ENCODE peak calls at places on chromosomes 4 and X, in nine cellular contexts. D is mesenchymal stem cell, U is mesendoderm, Q is neuronal stem cell, L is Karpas-422, P is adipocyte, M is GM23248, B is H1, Y is endodermal cell. R is an unnamed sample.

GRCh38 chr4:94177822-94178221 is 29.8 kb upstream of the SMARCAD1 start:
- DNase-seq in D (no peak), U (peak; percentile 81), Q (peak; percentile 1), L (no peak), P (no peak), M (no peak), B (no peak), Y (no peak), R (no peak)

GRCh38 chr4:47451657-47452056 is 11.8 kb downstream of the COMMD8 start:
- DNase-seq in D (no peak), U (no peak), Q (no peak), L (no peak), P (peak; percentile 34), M (peak; percentile 46), B (no peak), Y (no peak), R (peak; percentile 61)

GRCh38 chr4:5044341-5044740 is 6.9 kb upstream of the STK32B start:
- DNase-seq in D (no peak), U (no peak), Q (no peak), L (no peak), P (no peak), M (no peak), B (no peak), Y (no peak), R (no peak)

GRCh38 chrX:25005382-25006185 is 10.2 kb downstream of the ARX start:
- DNase-seq in D (no peak), U (no peak), Q (no peak), L (no peak), P (peak; percentile 21), M (peak; percentile 26), B (no peak), Y (peak; percentile 68), R (no peak)

GRCh38 chr4:26459756-26460530 is 30.3 kb downstream of the CCKAR start:
- DNase-seq in D (no peak), U (no peak), Q (no peak), L (peak; percentile 31), P (peak; percentile 66), M (peak; percentile 73), B (no peak), Y (no peak), R (peak; percentile 90)

GRCh38 chr4:26861434-26862186 is 969 bp downstream of the STIM2 start:
- DNase-seq in D (peak; percentile 87), U (peak; percentile 91), Q (peak; percentile 63), L (peak; percentile 99), P (peak; percentile 81), M (peak; percentile 82), B (no peak), Y (peak; percentile 85), R (peak; percentile 65)

GRCh38 chr4:98430708-98431403 is 169.7 kb downstream of the RAP1GDS1 start:
- DNase-seq in D (peak; percentile 70), U (peak; percentile 61), Q (no peak), L (no peak), P (peak; percentile 66), M (peak; percentile 91), B (no peak), Y (no peak), R (peak; percentile 96)

GRCh38 chr4:1511441-1512041 is 105.3 kb upstream of the NKX1-1 start:
- DNase-seq in D (peak; percentile 15), U (peak; percentile 79), Q (no peak), L (peak; percentile 62), P (no peak), M (peak; percentile 37), B (no peak), Y (peak; percentile 74), R (peak; percentile 36)

GRCh38 chr4:158817562-158818370 is 48.9 kb downstream of the FNIP2 start:
- DNase-seq in D (peak; percentile 48), U (no peak), Q (no peak), L (no peak), P (no peak), M (no peak), B (no peak), Y (no peak), R (no peak)

GRCh38 chr4:144504853-144505252 is 141.1 kb upstream of the HHIP start:
- DNase-seq in D (no peak), U (no peak), Q (no peak), L (no peak), P (no peak), M (no peak), B (no peak), Y (no peak), R (no peak)

GRCh38 chrX:56765816-56766553 is 36.9 kb downstream of the NBDY start:
- DNase-seq in D (peak; percentile 0), U (no peak), Q (no peak), L (peak; percentile 64), P (no peak), M (peak; percentile 50), B (no peak), Y (no peak), R (no peak)

GRCh38 chrX:56764975-56765791 is 36.1 kb downstream of the NBDY start:
- DNase-seq in D (peak; percentile 1), U (no peak), Q (no peak), L (peak; percentile 73), P (no peak), M (no peak), B (no peak), Y (no peak), R (no peak)

GRCh38 chrX:56762707-56763555 is 33.9 kb downstream of the NBDY start:
- DNase-seq in D (no peak), U (no peak), Q (no peak), L (no peak), P (no peak), M (no peak), B (no peak), Y (peak; percentile 36), R (no peak)

GRCh38 chrX:56763556-56764152 is 34.6 kb downstream of the NBDY start:
- DNase-seq in D (no peak), U (no peak), Q (no peak), L (peak; percentile 90), P (peak; percentile 37), M (no peak), B (no peak), Y (peak; percentile 55), R (peak; percentile 75)

GRCh38 chrX:56764153-56764974 is 35.3 kb downstream of the NBDY start:
- DNase-seq in D (peak; percentile 74), U (peak; percentile 78), Q (peak; percentile 54), L (peak; percentile 93), P (peak; percentile 79), M (peak; percentile 75), B (no peak), Y (peak; percentile 82), R (peak; percentile 87)
- H3K9ac ChIP-seq in D (peak overlapping the region; percentile 87), U (no peak overlapping the region), Q (no peak overlapping the region), L (peak overlapping the region; percentile 70), P (peak overlapping the region; percentile 67), M (no peak overlapping the region), B (no peak overlapping the region), Y (no peak overlapping the region), R (peak overlapping the region; percentile 12)

DNA sequence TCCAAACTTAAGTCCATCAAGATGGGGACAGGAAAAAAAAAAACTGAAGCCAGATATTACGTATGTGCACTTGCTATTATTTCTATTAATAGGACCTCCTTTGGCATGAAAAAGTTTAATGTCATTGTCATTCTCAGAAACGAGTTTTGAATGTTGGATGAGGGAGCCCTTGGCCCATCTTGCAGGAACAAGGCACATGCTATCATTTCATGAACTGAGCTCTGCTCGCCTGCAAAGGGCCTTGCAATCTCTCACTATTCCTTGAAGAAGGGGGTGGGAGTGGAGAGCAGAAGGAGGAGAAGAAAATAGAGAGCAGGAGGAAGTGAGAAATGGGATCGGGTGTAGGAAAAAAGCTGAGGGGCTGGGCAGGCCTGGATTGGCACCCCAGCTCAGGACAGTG is 34.3 kb upstream of the SPATA4 start:
- DNase-seq in D (no peak), U (no peak), Q (no peak), L (no peak), P (no peak), M (no peak), B (no peak), Y (no peak), R (no peak)
- H3K9ac ChIP-seq in D (no peak overlapping the region), U (no peak overlapping the region), Q (no peak overlapping the region), L (no peak overlapping the region), P (no peak overlapping the region), M (no peak overlapping the region), B (no peak overlapping the region), Y (no peak overlapping the region), R (no peak overlapping the region)

GRCh38 chr4:170272959-170273358 is 183.2 kb upstream of the AADAT start:
- DNase-seq in D (no peak), U (no peak), Q (no peak), L (no peak), P (no peak), M (no peak), B (no peak), Y (no peak), R (no peak)

GRCh38 chr4:170271723-170272122 is 182.0 kb upstream of the AADAT start:
- DNase-seq in D (no peak), U (no peak), Q (no peak), L (no peak), P (no peak), M (no peak), B (no peak), Y (no peak), R (no peak)

GRCh38 chr4:170278481-170278880 is 188.7 kb upstream of the AADAT start:
- DNase-seq in D (no peak), U (no peak), Q (no peak), L (no peak), P (no peak), M (no peak), B (no peak), Y (no peak), R (no peak)

GRCh38 chr4:170270628-170271027 is 180.9 kb upstream of the AADAT start:
- DNase-seq in D (no peak), U (no peak), Q (no peak), L (no peak), P (no peak), M (no peak), B (no peak), Y (no peak), R (no peak)

DNA sequence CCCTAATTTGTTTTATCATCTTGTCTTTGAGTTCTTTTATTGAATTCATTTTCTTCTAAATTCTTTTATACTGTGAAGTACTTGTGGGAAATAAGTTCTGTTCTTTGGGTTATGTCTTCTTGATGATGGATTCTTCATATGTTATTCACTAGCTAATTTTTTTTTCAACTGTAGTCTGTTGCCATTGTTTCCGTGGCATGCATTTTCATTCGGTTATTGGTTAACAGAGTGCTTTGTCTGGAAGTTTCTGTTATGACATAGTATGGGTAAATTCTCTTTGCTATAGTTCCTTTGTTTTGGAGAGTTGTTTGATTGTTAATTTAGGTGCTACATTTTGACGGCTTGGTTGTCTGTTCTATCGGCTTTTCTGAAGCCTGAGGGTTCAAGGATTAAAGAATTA is 184.9 kb upstream of the AADAT start:
- DNase-seq in D (no peak), U (no peak), Q (no peak), L (no peak), P (no peak), M (no peak), B (no peak), Y (no peak), R (no peak)
- H3K9ac ChIP-seq in D (no peak overlapping the region), U (no peak overlapping the region), Q (no peak overlapping the region), L (no peak overlapping the region), P (no peak overlapping the region), M (no peak overlapping the region), B (no peak overlapping the region), Y (no peak overlapping the region), R (no peak overlapping the region)

DNA sequence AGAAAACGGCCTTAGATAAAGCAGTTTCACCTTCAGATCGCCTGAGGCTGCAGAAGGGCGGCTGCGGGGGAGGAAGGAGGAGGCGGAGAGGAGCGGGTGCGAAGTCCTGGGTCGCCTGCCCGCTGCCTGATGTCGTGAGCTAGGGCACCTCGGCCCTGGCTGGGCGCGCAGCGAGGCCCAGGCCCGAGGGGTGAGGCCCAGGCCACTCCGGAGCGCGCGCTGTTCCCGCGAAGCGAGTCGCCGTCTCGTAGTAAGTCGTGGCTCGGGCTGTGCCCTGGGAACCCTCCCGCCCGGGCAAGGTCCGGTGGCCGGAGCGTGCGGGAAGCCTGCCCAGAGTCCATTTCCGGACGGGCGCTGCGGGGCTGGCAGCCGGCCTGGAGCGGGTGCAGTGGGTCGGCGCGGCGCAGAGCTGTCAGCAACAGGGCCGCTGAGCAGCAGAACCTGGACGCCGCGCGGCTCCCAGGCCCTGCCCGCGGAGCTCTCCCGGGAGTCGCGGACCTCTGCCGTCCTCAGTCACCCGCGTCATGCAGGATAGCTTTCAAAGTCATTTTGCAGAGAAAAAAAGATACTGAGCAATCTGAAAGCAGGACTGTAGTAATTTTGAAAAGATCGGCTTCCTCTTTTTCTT is 18.7 kb downstream of the TRIM2 start:
- DNase-seq in D (peak; percentile 70), U (peak; percentile 77), Q (no peak), L (no peak), P (peak; percentile 83), M (peak; percentile 83), B (no peak), Y (peak; percentile 84), R (peak; percentile 41)
- H3K9ac ChIP-seq in D (peak overlapping the region; percentile 91), U (peak overlapping the region; percentile 74), Q (peak overlapping the region; percentile 90), L (no peak overlapping the region), P (peak overlapping the region; percentile 92), M (peak overlapping the region; percentile 86), B (peak overlapping the region; percentile 45), Y (peak overlapping the region; percentile 45), R (peak overlapping the region; percentile 76)

R was measured in IMR-90.